ENCODE peak calls at places on chromosomes 11 and 22, in nine cellular contexts. One of them, this sample, is unnamed.

GRCh38 chr11:33347490-33348125 is 90.4 kb downstream of the HIPK3 start:
- DNase-seq in endothelial cell: no peak
- DNase-seq in AG10803: no peak
- DNase-seq in esophagus squamous epithelium: no peak
- DNase-seq in neural progenitor cell: no peak
- DNase-seq in stomach: no peak
- DNase-seq in bronchial epithelial cell: no peak
- DNase-seq in cardiac muscle cell: no peak
- DNase-seq in AG09319: no peak
- DNase-seq in this sample: peak

GRCh38 chr11:87454246-87454645 is 416.5 kb downstream of the TMEM135 start:
- DNase-seq in endothelial cell: no peak
- DNase-seq in AG10803: no peak
- DNase-seq in esophagus squamous epithelium: no peak
- DNase-seq in neural progenitor cell: no peak
- DNase-seq in stomach: peak
- DNase-seq in bronchial epithelial cell: peak
- DNase-seq in cardiac muscle cell: no peak
- DNase-seq in AG09319: no peak
- DNase-seq in this sample: peak

GRCh38 chr11:35751664-35752061 is 89.1 kb downstream of the TRIM44 start:
- DNase-seq in endothelial cell: no peak
- DNase-seq in AG10803: no peak
- DNase-seq in esophagus squamous epithelium: no peak
- DNase-seq in neural progenitor cell: no peak
- DNase-seq in stomach: no peak
- DNase-seq in bronchial epithelial cell: peak
- DNase-seq in cardiac muscle cell: no peak
- DNase-seq in AG09319: no peak
- DNase-seq in this sample: no peak

GRCh38 chr22:37163618-37164534 is 14.2 kb upstream of the IL2RB start:
- DNase-seq in endothelial cell: no peak
- DNase-seq in AG10803: no peak
- DNase-seq in esophagus squamous epithelium: no peak
- DNase-seq in neural progenitor cell: no peak
- DNase-seq in stomach: no peak
- DNase-seq in bronchial epithelial cell: no peak
- DNase-seq in cardiac muscle cell: no peak
- DNase-seq in AG09319: no peak
- DNase-seq in this sample: peak

GRCh38 chr22:39148727-39149535 is 3.5 kb downstream of the CBX7 start:
- DNase-seq in endothelial cell: no peak
- DNase-seq in AG10803: no peak
- DNase-seq in esophagus squamous epithelium: no peak
- DNase-seq in neural progenitor cell: peak
- DNase-seq in stomach: peak
- DNase-seq in bronchial epithelial cell: no peak
- DNase-seq in cardiac muscle cell: no peak
- DNase-seq in AG09319: no peak
- DNase-seq in this sample: peak

GRCh38 chr11:60363542-60364525 is 14.5 kb upstream of the MS4A7 start:
- DNase-seq in endothelial cell: peak
- DNase-seq in AG10803: peak
- DNase-seq in esophagus squamous epithelium: no peak
- DNase-seq in neural progenitor cell: peak
- DNase-seq in stomach: peak
- DNase-seq in bronchial epithelial cell: peak
- DNase-seq in cardiac muscle cell: peak
- DNase-seq in AG09319: peak
- DNase-seq in this sample: peak

GRCh38 chr11:71204294-71204693 is 48.1 kb downstream of the SHANK2 start:
- DNase-seq in endothelial cell: no peak
- DNase-seq in AG10803: no peak
- DNase-seq in esophagus squamous epithelium: no peak
- DNase-seq in neural progenitor cell: no peak
- DNase-seq in stomach: no peak
- DNase-seq in bronchial epithelial cell: no peak
- DNase-seq in cardiac muscle cell: no peak
- DNase-seq in AG09319: no peak
- DNase-seq in this sample: no peak

GRCh38 chr11:112931686-112932085 is 29.5 kb upstream of the NCAM1 start:
- DNase-seq in endothelial cell: no peak
- DNase-seq in AG10803: no peak
- DNase-seq in esophagus squamous epithelium: no peak
- DNase-seq in neural progenitor cell: no peak
- DNase-seq in stomach: no peak
- DNase-seq in bronchial epithelial cell: no peak
- DNase-seq in cardiac muscle cell: no peak
- DNase-seq in AG09319: no peak
- DNase-seq in this sample: no peak

GRCh38 chr11:11843233-11843632 is 1.5 kb downstream of the USP47 start:
- DNase-seq in endothelial cell: no peak
- DNase-seq in AG10803: peak
- DNase-seq in esophagus squamous epithelium: no peak
- DNase-seq in neural progenitor cell: peak
- DNase-seq in stomach: no peak
- DNase-seq in bronchial epithelial cell: peak
- DNase-seq in cardiac muscle cell: peak
- DNase-seq in AG09319: no peak
- DNase-seq in this sample: peak

GRCh38 chr11:94597896-94598295 is 30.7 kb downstream of the PIWIL4 start:
- DNase-seq in endothelial cell: no peak
- DNase-seq in AG10803: peak
- DNase-seq in esophagus squamous epithelium: no peak
- DNase-seq in neural progenitor cell: peak
- DNase-seq in stomach: peak
- DNase-seq in bronchial epithelial cell: peak
- DNase-seq in cardiac muscle cell: no peak
- DNase-seq in AG09319: no peak
- DNase-seq in this sample: no peak
- TF ChIP-seq CTCF in endothelial cell: no peak
- TF ChIP-seq CTCF in AG10803: no peak
- TF ChIP-seq CTCF in esophagus squamous epithelium: no peak
- TF ChIP-seq CTCF in neural progenitor cell: peak
- TF ChIP-seq CTCF in stomach: no peak
- TF ChIP-seq CTCF in bronchial epithelial cell: no peak
- TF ChIP-seq CTCF in cardiac muscle cell: peak
- TF ChIP-seq CTCF in AG09319: no peak
- TF ChIP-seq CTCF in this sample: no peak

DNA sequence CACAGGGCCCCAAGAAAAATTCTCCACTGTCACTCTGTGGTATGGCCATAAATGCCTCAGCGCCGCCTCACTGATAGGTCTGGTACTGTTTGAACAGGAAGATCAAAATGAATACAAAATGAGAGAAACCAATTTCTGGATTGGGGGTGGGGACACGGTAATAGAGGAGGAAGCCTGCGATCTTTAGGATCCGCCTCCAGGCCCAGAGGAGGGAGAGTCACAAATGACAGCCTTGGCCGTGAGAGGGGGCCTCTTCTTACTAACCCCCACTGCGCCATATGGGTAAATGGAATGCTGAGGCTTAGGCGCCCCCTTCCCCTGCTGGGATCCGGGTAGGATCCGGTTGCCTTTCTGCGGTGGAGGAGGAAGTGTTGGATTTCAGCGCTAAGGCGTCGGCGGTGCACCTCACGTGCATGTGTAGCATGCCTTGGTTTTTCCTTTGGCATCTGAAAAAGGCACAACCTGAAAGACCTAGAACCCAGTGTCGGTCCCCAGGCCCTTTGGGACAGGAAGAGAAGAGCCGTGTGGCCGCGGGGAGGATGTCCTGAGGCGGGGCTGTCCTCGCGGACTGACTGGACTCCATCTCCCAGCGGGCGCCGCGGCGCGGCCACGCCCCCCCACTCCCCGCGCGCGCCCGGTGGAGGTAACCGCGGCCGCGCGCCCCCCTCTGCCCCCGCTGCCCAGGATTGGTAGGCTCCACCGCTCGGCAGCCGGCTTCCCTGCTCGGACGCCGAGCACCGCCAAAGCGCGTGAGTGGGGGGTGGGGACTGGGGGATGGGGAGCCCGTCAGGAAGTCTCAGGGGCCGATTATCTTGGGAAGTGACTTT is 718 bp upstream of the MADD start:
- DNase-seq in endothelial cell: peak
- DNase-seq in AG10803: peak
- DNase-seq in esophagus squamous epithelium: peak
- DNase-seq in neural progenitor cell: peak
- DNase-seq in stomach: peak
- DNase-seq in bronchial epithelial cell: peak
- DNase-seq in cardiac muscle cell: peak
- DNase-seq in AG09319: no peak
- DNase-seq in this sample: peak
- TF ChIP-seq CTCF in endothelial cell: no peak
- TF ChIP-seq CTCF in AG10803: peak
- TF ChIP-seq CTCF in esophagus squamous epithelium: no peak
- TF ChIP-seq CTCF in neural progenitor cell: no peak
- TF ChIP-seq CTCF in stomach: no peak
- TF ChIP-seq CTCF in bronchial epithelial cell: no peak
- TF ChIP-seq CTCF in cardiac muscle cell: peak
- TF ChIP-seq CTCF in AG09319: peak
- TF ChIP-seq CTCF in this sample: no peak

GRCh38 chr11:68962527-68963250 is 18.1 kb downstream of the MRGPRD start:
- DNase-seq in endothelial cell: no peak
- DNase-seq in AG10803: peak
- DNase-seq in esophagus squamous epithelium: no peak
- DNase-seq in neural progenitor cell: no peak
- DNase-seq in stomach: no peak
- DNase-seq in bronchial epithelial cell: no peak
- DNase-seq in cardiac muscle cell: no peak
- DNase-seq in AG09319: no peak
- DNase-seq in this sample: peak
- TF ChIP-seq CTCF in endothelial cell: no peak
- TF ChIP-seq CTCF in AG10803: peak
- TF ChIP-seq CTCF in esophagus squamous epithelium: no peak
- TF ChIP-seq CTCF in neural progenitor cell: no peak
- TF ChIP-seq CTCF in stomach: no peak
- TF ChIP-seq CTCF in bronchial epithelial cell: no peak
- TF ChIP-seq CTCF in cardiac muscle cell: no peak
- TF ChIP-seq CTCF in AG09319: no peak
- TF ChIP-seq CTCF in this sample: no peak

DNA sequence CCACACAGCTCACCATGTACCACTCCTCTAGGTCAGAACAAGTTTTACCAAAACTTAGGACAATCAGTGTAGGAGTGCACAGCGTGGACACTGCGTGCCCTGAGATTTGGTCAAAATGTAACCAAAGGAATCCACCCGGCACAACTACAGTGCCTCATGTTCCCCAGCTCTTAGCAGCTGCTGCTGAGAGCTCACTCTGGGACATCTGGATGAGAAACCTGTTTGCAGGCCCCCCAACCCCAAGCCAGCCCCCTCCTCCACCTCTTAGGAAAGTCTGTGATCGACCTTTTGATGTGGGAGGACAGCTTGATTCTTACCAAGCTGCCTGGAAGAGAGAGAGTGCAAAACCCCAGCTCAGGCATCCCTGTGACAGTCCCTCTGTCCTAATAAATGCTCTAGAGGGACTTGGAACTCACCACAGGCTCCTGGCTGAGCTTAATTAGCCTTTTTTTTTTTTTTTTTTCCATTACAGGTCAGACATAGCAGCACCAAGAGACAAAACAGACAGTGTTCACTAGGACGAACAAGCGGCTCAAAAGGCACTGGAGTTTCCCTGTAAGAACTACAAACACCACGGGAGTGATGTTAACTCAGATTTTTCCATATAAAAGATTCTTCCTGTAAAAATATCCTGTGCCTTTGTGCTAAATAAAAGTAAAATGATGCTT is 101.2 kb upstream of the AKIP1 start:
- DNase-seq in endothelial cell: no peak
- DNase-seq in AG10803: peak
- DNase-seq in esophagus squamous epithelium: no peak
- DNase-seq in neural progenitor cell: peak
- DNase-seq in stomach: no peak
- DNase-seq in bronchial epithelial cell: no peak
- DNase-seq in cardiac muscle cell: peak
- DNase-seq in AG09319: no peak
- DNase-seq in this sample: no peak
- TF ChIP-seq CTCF in endothelial cell: no peak
- TF ChIP-seq CTCF in AG10803: no peak
- TF ChIP-seq CTCF in esophagus squamous epithelium: no peak
- TF ChIP-seq CTCF in neural progenitor cell: no peak
- TF ChIP-seq CTCF in stomach: no peak
- TF ChIP-seq CTCF in bronchial epithelial cell: no peak
- TF ChIP-seq CTCF in cardiac muscle cell: no peak
- TF ChIP-seq CTCF in AG09319: no peak
- TF ChIP-seq CTCF in this sample: no peak

This sample was measured in GM13976.